ENCODE peak calls at places on chromosomes 7 and 10, in six cellular contexts. L is hepatocyte, G is GM23248, E is neural progenitor cell, B is astrocyte, Y is GM23338. V is an unnamed sample.

GRCh38 chr7:129110575-129111376 is 33.7 kb upstream of the TSPAN33 start:
- DNase-seq in L (peak; percentile 60), G (no peak), E (peak; percentile 38), B (no peak), Y (peak; percentile 73), V (no peak)

GRCh38 chr10:113708640-113709039 is 28.9 kb downstream of the CASP7 start:
- DNase-seq in L (no peak), G (no peak), E (no peak), B (no peak), Y (no peak), V (no peak)

GRCh38 chr7:620052-620451 is 100.4 kb upstream of the PDGFA start:
- DNase-seq in L (peak; percentile 34), G (peak; percentile 31), E (no peak), B (peak; percentile 89), Y (peak; percentile 39), V (no peak)

GRCh38 chr7:47852330-47853245 is 95.7 kb downstream of the PKD1L1 start:
- DNase-seq in L (no peak), G (peak; percentile 28), E (peak; percentile 52), B (no peak), Y (peak; percentile 64), V (no peak)

GRCh38 chr7:135710417-135711138 is 17.4 kb downstream of the SLC13A4 start:
- DNase-seq in L (peak; percentile 16), G (peak; percentile 27), E (peak; percentile 52), B (no peak), Y (peak; percentile 70), V (peak; percentile 11)

GRCh38 chr10:132309466-132309865 is 1.7 kb upstream of the STK32C start:
- DNase-seq in L (no peak), G (no peak), E (no peak), B (no peak), Y (no peak), V (no peak)

GRCh38 chr10:118214751-118215150 is 127.4 kb downstream of the FAM204A start:
- DNase-seq in L (no peak), G (peak; percentile 46), E (no peak), B (no peak), Y (no peak), V (no peak)

GRCh38 chr10:85959239-85959638 is 407.4 kb downstream of the GRID1 start:
- DNase-seq in L (no peak), G (no peak), E (no peak), B (no peak), Y (no peak), V (no peak)

GRCh38 chr10:43981232-43981631 is 332.6 kb upstream of the ZNF32 start:
- DNase-seq in L (no peak), G (peak; percentile 59), E (no peak), B (no peak), Y (no peak), V (no peak)

GRCh38 chr10:13633689-13634088 is 46.9 kb downstream of the PRPF18 start:
- DNase-seq in L (peak; percentile 32), G (no peak), E (peak; percentile 55), B (peak; percentile 14), Y (peak; percentile 17), V (no peak)

GRCh38 chr10:13634207-13634606 is 47.4 kb downstream of the PRPF18 start:
- DNase-seq in L (no peak), G (no peak), E (no peak), B (no peak), Y (no peak), V (no peak)

GRCh38 chr10:13637303-13637856 is 50.6 kb downstream of the PRPF18 start:
- DNase-seq in L (no peak), G (no peak), E (no peak), B (peak; percentile 31), Y (no peak), V (no peak)

GRCh38 chr10:13637894-13638293 is 51.1 kb downstream of the PRPF18 start:
- DNase-seq in L (no peak), G (no peak), E (no peak), B (no peak), Y (no peak), V (no peak)

GRCh38 chr10:13636776-13637175 is 50.0 kb downstream of the PRPF18 start:
- DNase-seq in L (no peak), G (peak; percentile 31), E (no peak), B (peak; percentile 34), Y (no peak), V (no peak)
- TF ChIP-seq EZH2 in L (no peak), G (no peak), E (no peak), B (no peak), Y (no peak), V (no peak)

DNA sequence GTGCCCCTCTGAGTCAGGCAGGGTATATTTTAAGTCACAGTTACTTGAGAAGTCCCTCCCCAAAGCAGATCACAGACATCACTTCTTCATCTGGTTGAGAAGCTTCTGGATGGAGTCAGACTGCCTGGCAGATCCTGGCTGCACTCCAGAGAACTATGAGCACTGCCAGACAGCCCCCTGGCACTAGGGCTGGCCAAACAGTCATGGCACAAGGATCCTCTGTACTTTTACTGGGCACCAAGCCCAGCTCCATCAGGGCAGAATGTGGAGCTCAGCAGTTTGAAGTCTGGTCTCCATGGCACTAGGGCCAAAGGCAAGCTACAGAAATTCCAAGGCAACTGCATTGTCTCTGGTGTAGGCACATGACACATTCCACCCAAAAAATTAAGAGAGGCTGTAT is 162.1 kb downstream of the NRG3 start:
- DNase-seq in L (no peak), G (no peak), E (no peak), B (no peak), Y (no peak), V (no peak)
- H4K20me1 ChIP-seq in L (no peaks in the 10 kb centered on the region), G (no peaks in the 10 kb centered on the region), E (no peaks in the 10 kb centered on the region), B (no peaks in the 10 kb centered on the region), Y (no peaks in the 10 kb centered on the region), V (no peaks in the 10 kb centered on the region)

GRCh38 chr7:138520742-138521141 is 60.7 kb downstream of the TRIM24 start:
- DNase-seq in L (no peak), G (no peak), E (no peak), B (no peak), Y (no peak), V (no peak)

GRCh38 chr7:138527746-138528223 is 67.7 kb downstream of the TRIM24 start:
- DNase-seq in L (no peak), G (no peak), E (peak; percentile 2), B (peak; percentile 10), Y (no peak), V (peak; percentile 42)

GRCh38 chr7:138524259-138524658 is 64.2 kb downstream of the TRIM24 start:
- DNase-seq in L (no peak), G (no peak), E (no peak), B (no peak), Y (no peak), V (no peak)

GRCh38 chr7:138521837-138522461 is 61.9 kb downstream of the TRIM24 start:
- DNase-seq in L (no peak), G (no peak), E (no peak), B (no peak), Y (no peak), V (no peak)

GRCh38 chr7:138525757-138526156 is 65.7 kb downstream of the TRIM24 start:
- DNase-seq in L (no peak), G (no peak), E (no peak), B (no peak), Y (no peak), V (no peak)
- H3K4me3 ChIP-seq in L (no peak overlapping the region), G (no peak overlapping the region), E (no peak overlapping the region), B (no peak overlapping the region), Y (no peak overlapping the region), V (no peak overlapping the region)

GRCh38 chr10:26235761-26236160 is 19.2 kb downstream of the GAD2 start:
- DNase-seq in L (no peak), G (no peak), E (no peak), B (no peak), Y (no peak), V (no peak)
- TF ChIP-seq EZH2 in L (no peak), G (no peak), E (no peak), B (no peak), Y (no peak), V (no peak)

GRCh38 chr7:1888425-1888824 is 218.3 kb downstream of the ELFN1 start:
- DNase-seq in L (no peak), G (no peak), E (no peak), B (no peak), Y (no peak), V (no peak)

GRCh38 chr7:1886361-1887064 is 216.4 kb downstream of the ELFN1 start:
- DNase-seq in L (no peak), G (no peak), E (no peak), B (no peak), Y (no peak), V (no peak)

GRCh38 chr7:1889091-1889490 is 219.0 kb downstream of the ELFN1 start:
- DNase-seq in L (no peak), G (no peak), E (no peak), B (no peak), Y (no peak), V (no peak)

GRCh38 chr7:1885465-1886226 is 215.6 kb downstream of the ELFN1 start:
- DNase-seq in L (no peak), G (no peak), E (no peak), B (no peak), Y (no peak), V (no peak)

DNA sequence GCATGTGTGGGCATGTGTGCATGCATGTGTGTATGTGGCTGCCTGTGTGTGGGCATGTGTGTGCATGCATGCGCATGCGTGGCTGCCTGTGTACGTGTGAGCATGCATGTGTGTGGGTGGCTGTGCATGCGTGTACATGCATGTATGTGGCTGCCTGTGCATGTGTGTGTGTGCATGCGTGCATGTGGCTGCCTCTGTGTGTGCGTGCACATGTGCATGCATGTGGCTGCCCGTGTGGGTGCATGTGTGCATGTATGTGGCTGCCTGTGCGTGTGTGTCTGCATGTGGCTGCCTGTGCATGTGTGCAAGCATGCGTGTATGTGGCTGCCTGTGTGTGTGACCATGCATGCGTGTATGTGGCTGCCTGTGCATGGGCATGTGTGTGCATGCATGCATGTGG is 217.2 kb downstream of the ELFN1 start:
- DNase-seq in L (no peak), G (no peak), E (no peak), B (no peak), Y (no peak), V (no peak)
- H4K20me1 ChIP-seq in L (no peaks in the 10 kb centered on the region), G (no peaks in the 10 kb centered on the region), E (peaks cover 23% of the 10 kb centered on the region), B (peaks cover 37% of the 10 kb centered on the region), Y (no peaks in the 10 kb centered on the region), V (peaks cover 27% of the 10 kb centered on the region)

V was measured in DND-41.